ENCODE peak calls at places on chromosomes 6 and 20, in six cellular contexts. Q is stomach, F is breast epithelium, U is GM23338, P is GM12892, M is SK-N-SH. T is an unnamed sample.

GRCh38 chr6:101266063-101266462 is 127.4 kb upstream of the GRIK2 start:
- DNase-seq in Q (no peak), F (no peak), U (no peak), P (no peak), M (no peak), T (no peak)

GRCh38 chr20:64084209-64085152 is at the start of gene LKAAEAR1:
- DNase-seq in Q (no peak), F (no peak), U (peak), P (no peak), M (no peak), T (no peak)

GRCh38 chr20:11544029-11544678 is 373.5 kb upstream of the BTBD3 start:
- DNase-seq in Q (no peak), F (no peak), U (peak), P (no peak), M (peak), T (peak)

GRCh38 chr6:35092362-35093117 is 48.6 kb downstream of the TCP11 start:
- DNase-seq in Q (no peak), F (no peak), U (no peak), P (no peak), M (peak), T (no peak)

GRCh38 chr6:89970609-89971337 is 76.5 kb downstream of the GJA10 start:
- DNase-seq in Q (peak), F (no peak), U (peak), P (no peak), M (peak), T (no peak)

GRCh38 chr6:129686941-129687627 is 22.9 kb downstream of the ARHGAP18 start:
- DNase-seq in Q (no peak), F (no peak), U (no peak), P (no peak), M (no peak), T (no peak)

GRCh38 chr20:62752181-62752670 is 43.6 kb downstream of the NTSR1 start:
- DNase-seq in Q (no peak), F (no peak), U (peak), P (no peak), M (no peak), T (no peak)

GRCh38 chr6:29705389-29706231 is 17.6 kb upstream of the HLA-F start:
- DNase-seq in Q (no peak), F (no peak), U (peak), P (no peak), M (peak), T (no peak)

GRCh38 chr20:58144071-58144470 is 84.4 kb downstream of the ANKRD60 start:
- DNase-seq in Q (no peak), F (no peak), U (no peak), P (no peak), M (no peak), T (no peak)

GRCh38 chr6:163243083-163243482 is 171.4 kb upstream of the QKI start:
- DNase-seq in Q (no peak), F (no peak), U (no peak), P (no peak), M (no peak), T (no peak)

GRCh38 chr6:55101157-55101556 is 73.2 kb upstream of the HCRTR2 start:
- DNase-seq in Q (no peak), F (no peak), U (no peak), P (no peak), M (no peak), T (no peak)

GRCh38 chr6:46255528-46255927 is 84.7 kb upstream of the ENPP5 start:
- DNase-seq in Q (no peak), F (no peak), U (no peak), P (no peak), M (no peak), T (no peak)

GRCh38 chr6:81834141-81834621 is 81.7 kb upstream of the TENT5A start:
- DNase-seq in Q (peak), F (no peak), U (no peak), P (no peak), M (no peak), T (no peak)

GRCh38 chr6:158539363-158539762 is 20.5 kb upstream of the TMEM181 start:
- DNase-seq in Q (no peak), F (no peak), U (no peak), P (no peak), M (no peak), T (no peak)

GRCh38 chr6:79762370-79762769 is 131.2 kb downstream of the SH3BGRL2 start:
- DNase-seq in Q (no peak), F (no peak), U (peak), P (no peak), M (no peak), T (no peak)

GRCh38 chr20:36070451-36070850 is 84.1 kb upstream of the EPB41L1 start:
- DNase-seq in Q (no peak), F (peak), U (peak), P (no peak), M (no peak), T (no peak)

GRCh38 chr6:137904822-137905617 is 38.0 kb downstream of the TNFAIP3 start:
- DNase-seq in Q (no peak), F (no peak), U (no peak), P (no peak), M (no peak), T (no peak)

GRCh38 chr6:106117579-106117978 is 31.4 kb downstream of the PRDM1 start:
- DNase-seq in Q (no peak), F (no peak), U (no peak), P (no peak), M (no peak), T (no peak)

GRCh38 chr6:125154184-125155135 is 887 bp downstream of the TPD52L1 start:
- DNase-seq in Q (no peak), F (peak), U (peak), P (peak), M (peak), T (peak)

GRCh38 chr6:105432797-105433196 is 29.9 kb upstream of the PREP start:
- DNase-seq in Q (no peak), F (no peak), U (peak), P (no peak), M (no peak), T (no peak)

GRCh38 chr6:484086-484728 is 92.7 kb downstream of the IRF4 start:
- DNase-seq in Q (no peak), F (no peak), U (no peak), P (no peak), M (no peak), T (no peak)

GRCh38 chr6:55960344-55960743 is 85.0 kb upstream of the BMP5 start:
- DNase-seq in Q (no peak), F (no peak), U (no peak), P (no peak), M (no peak), T (no peak)

GRCh38 chr6:143333081-143333480 is 117.4 kb downstream of the ADAT2 start:
- DNase-seq in Q (no peak), F (no peak), U (no peak), P (no peak), M (no peak), T (no peak)

GRCh38 chr6:139708342-139709199 is 334.1 kb upstream of the CITED2 start:
- DNase-seq in Q (no peak), F (no peak), U (no peak), P (no peak), M (no peak), T (no peak)

GRCh38 chr6:90216081-90216977 is 80.3 kb downstream of the BACH2 start:
- DNase-seq in Q (no peak), F (no peak), U (peak), P (no peak), M (no peak), T (no peak)

GRCh38 chr20:46583411-46584214 is 33.2 kb upstream of the OCSTAMP start:
- DNase-seq in Q (no peak), F (no peak), U (peak), P (no peak), M (no peak), T (no peak)

GRCh38 chr6:49668083-49668511 is 31.5 kb upstream of the RHAG start:
- DNase-seq in Q (no peak), F (no peak), U (peak), P (no peak), M (no peak), T (no peak)

GRCh38 chr6:163709693-163710092 is 295.2 kb downstream of the QKI start:
- DNase-seq in Q (no peak), F (no peak), U (no peak), P (no peak), M (no peak), T (no peak)

GRCh38 chr20:33099842-33100538 is 20.5 kb downstream of the BPIFB4 start:
- DNase-seq in Q (no peak), F (no peak), U (no peak), P (no peak), M (no peak), T (no peak)

GRCh38 chr6:105879146-105879545 is 207.0 kb upstream of the PRDM1 start:
- DNase-seq in Q (no peak), F (no peak), U (no peak), P (no peak), M (no peak), T (no peak)

GRCh38 chr6:82875573-82876185 is 190.0 kb downstream of the UBE3D start:
- DNase-seq in Q (no peak), F (no peak), U (no peak), P (no peak), M (no peak), T (no peak)

GRCh38 chr20:3041818-3042504 is 1.5 kb upstream of the GNRH2 start:
- DNase-seq in Q (no peak), F (no peak), U (peak), P (no peak), M (no peak), T (no peak)
- TF ChIP-seq POLR2AphosphoS5 in Q (no peak), F (no peak), U (no peak), P (no peak), M (no peak), T (no peak)

GRCh38 chr20:44692932-44693476 is 22.2 kb upstream of the CCN5 start:
- DNase-seq in Q (peak), F (no peak), U (no peak), P (no peak), M (no peak), T (no peak)
- TF ChIP-seq POLR2AphosphoS5 in Q (peak), F (peak), U (no peak), P (no peak), M (peak), T (no peak)

GRCh38 chr6:94269256-94269655 is 849.9 kb upstream of the EPHA7 start:
- DNase-seq in Q (no peak), F (no peak), U (no peak), P (no peak), M (no peak), T (no peak)

GRCh38 chr6:94272327-94272726 is 853.0 kb upstream of the EPHA7 start:
- DNase-seq in Q (no peak), F (no peak), U (peak), P (no peak), M (no peak), T (no peak)

GRCh38 chr6:94270040-94270689 is 850.8 kb upstream of the EPHA7 start:
- DNase-seq in Q (no peak), F (no peak), U (no peak), P (no peak), M (no peak), T (no peak)
- TF ChIP-seq POLR2AphosphoS5 in Q (no peak), F (no peak), U (no peak), P (no peak), M (no peak), T (no peak)

GRCh38 chr6:151063339-151063738 is 176.4 kb upstream of the AKAP12 start:
- DNase-seq in Q (no peak), F (no peak), U (no peak), P (no peak), M (no peak), T (no peak)

GRCh38 chr6:151059612-151060095 is 180.1 kb upstream of the AKAP12 start:
- DNase-seq in Q (no peak), F (no peak), U (no peak), P (no peak), M (no peak), T (no peak)

GRCh38 chr6:151058021-151058733 is 181.6 kb upstream of the AKAP12 start:
- DNase-seq in Q (no peak), F (no peak), U (no peak), P (no peak), M (peak), T (no peak)

GRCh38 chr6:151060742-151061100 is 179.0 kb upstream of the AKAP12 start:
- DNase-seq in Q (no peak), F (no peak), U (no peak), P (no peak), M (no peak), T (no peak)

GRCh38 chr6:151060096-151060741 is 179.5 kb upstream of the AKAP12 start:
- DNase-seq in Q (no peak), F (no peak), U (no peak), P (no peak), M (no peak), T (no peak)
- TF ChIP-seq POLR2AphosphoS5 in Q (peak), F (no peak), U (no peak), P (no peak), M (peak), T (no peak)

T was measured in GM12891.